ENCODE peak calls at places on chromosomes 7 and 10, in six cellular contexts. V is aorta, H is heart left ventricle, R is GM23338, Q is mammary epithelial cell, L is upper lobe of right lung. Y is an unnamed sample. For H3K36me3, the result is how much of the 10 kb centered on the place peaks cover.

GRCh38 chr10:110774069-110775021 is 97.4 kb upstream of the PDCD4 start:
- DNase-seq in V (no peak), H (no peak), L (no peak), Q (peak), R (no peak), Y (peak)

GRCh38 chr10:70664702-70665195 is 7.6 kb upstream of the ADAMTS14 start:
- DNase-seq in L (peak), V (no peak), H (no peak), R (no peak), Q (peak), Y (peak)

GRCh38 chr7:12389089-12389700 is 14.5 kb downstream of the VWDE start:
- DNase-seq in R (peak), Q (peak), H (no peak), L (no peak), V (no peak), Y (peak)

GRCh38 chr7:143048827-143049226 is 3.3 kb upstream of the OR6V1 start:
- DNase-seq in L (no peak), H (no peak), R (no peak), Q (peak), V (no peak), Y (no peak)

GRCh38 chr7:22319424-22320403 is 37.2 kb downstream of the RAPGEF5 start:
- DNase-seq in L (no peak), V (no peak), Q (no peak), R (no peak), H (no peak), Y (no peak)

GRCh38 chr10:60708666-60709065 is 69.6 kb upstream of the CDK1 start:
- DNase-seq in R (no peak), Q (no peak), H (no peak), L (no peak), V (no peak), Y (no peak)

GRCh38 chr7:87330942-87331341 is 14.5 kb upstream of the CROT start:
- DNase-seq in L (no peak), Q (no peak), H (no peak), V (no peak), R (no peak), Y (no peak)

GRCh38 chr7:5452937-5453540 is 29.4 kb upstream of the TNRC18 start:
- DNase-seq in H (no peak), R (peak), V (no peak), L (no peak), Q (no peak), Y (no peak)

GRCh38 chr7:7202375-7202720 is 20.0 kb downstream of the C1GALT1 start:
- DNase-seq in V (no peak), L (no peak), R (no peak), Q (no peak), H (no peak), Y (no peak)

GRCh38 chr7:117004899-117005298 is 51.6 kb downstream of the ST7 start:
- DNase-seq in R (no peak), Q (no peak), H (no peak), V (no peak), L (no peak), Y (no peak)

GRCh38 chr10:48249763-48250351 is 24.6 kb downstream of the FRMPD2 start:
- DNase-seq in R (no peak), Q (no peak), V (no peak), L (no peak), H (no peak), Y (no peak)

GRCh38 chr10:69201045-69201444 is 19.1 kb upstream of the HKDC1 start:
- DNase-seq in R (no peak), Q (no peak), H (no peak), L (no peak), V (no peak), Y (no peak)
- H3K36me3 ChIP-seq in R (under half), Q (under half), H (under half), L (half or more), V (under half), Y (under half)

GRCh38 chr10:58894929-58895328 is 281.5 kb upstream of the PHYHIPL start:
- DNase-seq in V (no peak), Q (no peak), L (no peak), H (no peak), R (peak), Y (no peak)

GRCh38 chr10:58886390-58886789 is 290.1 kb upstream of the PHYHIPL start:
- DNase-seq in L (no peak), V (no peak), R (no peak), Q (no peak), H (no peak), Y (no peak)

GRCh38 chr10:58892039-58892665 is 284.3 kb upstream of the PHYHIPL start:
- DNase-seq in R (peak), H (no peak), V (no peak), Q (no peak), L (no peak), Y (no peak)

GRCh38 chr10:58888957-58889356 is 287.5 kb upstream of the PHYHIPL start:
- DNase-seq in Q (no peak), L (no peak), H (no peak), R (no peak), V (no peak), Y (no peak)
- H3K36me3 ChIP-seq in Q (under half), L (under half), H (under half), R (under half), V (under half), Y (under half)

GRCh38 chr7:98913026-98913425 is 34.7 kb downstream of the TRRAP start:
- DNase-seq in H (no peak), Q (no peak), L (no peak), R (no peak), V (no peak), Y (no peak)
- H3K36me3 ChIP-seq in H (under half), Q (under half), L (half or more), R (half or more), V (under half), Y (under half)

GRCh38 chr7:20519641-20520040 is 95.8 kb upstream of the ABCB5 start:
- DNase-seq in H (no peak), V (no peak), Q (no peak), R (no peak), L (no peak), Y (no peak)
- H3K36me3 ChIP-seq in H (under half), V (under half), Q (under half), R (under half), L (under half), Y (under half)

GRCh38 chr7:155465761-155466141 is 7.8 kb downstream of the EN2 start:
- DNase-seq in Q (no peak), R (no peak), H (no peak), L (no peak), V (no peak), Y (no peak)
- H3K36me3 ChIP-seq in Q (under half), R (under half), H (under half), L (under half), V (under half), Y (under half)

GRCh38 chr10:32511599-32511998 is 65.7 kb downstream of the CCDC7 start:
- DNase-seq in V (no peak), R (no peak), Q (no peak), L (no peak), H (no peak), Y (no peak)
- H3K36me3 ChIP-seq in V (under half), R (under half), Q (under half), L (under half), H (under half), Y (under half)

DNA sequence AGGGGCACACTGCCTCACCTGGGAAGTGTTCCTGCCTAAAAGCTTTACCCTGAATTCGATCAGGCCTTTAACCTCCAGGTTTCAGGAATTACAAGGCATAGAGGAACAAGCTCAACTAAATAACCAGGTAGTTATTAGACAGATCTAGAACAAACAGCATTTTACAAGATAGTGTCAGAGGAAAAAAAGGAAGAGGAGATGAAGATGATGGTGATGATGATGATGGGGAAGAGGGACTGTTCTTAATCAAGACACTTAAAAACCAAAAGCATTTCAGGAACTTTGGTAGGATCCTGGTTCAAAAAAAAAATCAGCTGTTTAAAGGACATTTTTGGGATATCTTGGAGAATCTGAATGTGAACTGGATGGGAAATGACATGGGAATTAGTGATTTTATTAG is 11.5 kb downstream of the RBM17 start:
- DNase-seq in H (no peak), V (no peak), Q (no peak), R (no peak), L (no peak), Y (no peak)
- H3K36me3 ChIP-seq in H (under half), V (under half), Q (under half), R (under half), L (half or more), Y (under half)

GRCh38 chr10:124705817-124706461 is 38.2 kb downstream of the FAM53B start:
- DNase-seq in R (no peak), L (no peak), H (no peak), Q (no peak), V (peak), Y (no peak)

GRCh38 chr10:124703372-124703771 is 40.8 kb downstream of the FAM53B start:
- DNase-seq in V (no peak), Q (no peak), L (no peak), R (no peak), H (no peak), Y (no peak)

GRCh38 chr10:124703778-124704427 is 40.3 kb downstream of the FAM53B start:
- DNase-seq in V (peak), R (no peak), H (peak), Q (no peak), L (no peak), Y (no peak)

GRCh38 chr10:124705021-124705740 is 39.0 kb downstream of the FAM53B start:
- DNase-seq in H (no peak), L (no peak), R (no peak), Q (no peak), V (peak), Y (no peak)

DNA sequence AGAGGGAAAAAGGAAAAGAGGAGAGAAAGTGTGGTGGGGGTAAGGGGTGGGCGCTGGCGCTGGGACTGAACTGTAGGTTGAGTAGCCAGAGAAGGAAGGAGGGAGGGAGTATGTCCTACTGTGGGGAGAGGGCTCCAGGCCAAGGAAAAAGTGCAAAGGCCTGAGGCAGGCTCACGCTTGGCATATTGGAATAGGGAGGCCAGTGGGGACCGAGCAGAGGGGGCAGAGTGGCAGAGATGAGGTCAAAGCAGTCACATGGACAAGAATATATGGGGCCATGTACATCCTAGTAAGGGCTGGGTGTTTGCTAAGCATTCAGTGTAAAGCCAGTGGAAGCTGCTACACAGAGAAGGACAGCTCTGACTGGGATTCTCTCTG is 39.8 kb downstream of the FAM53B start:
- DNase-seq in L (no peak), H (no peak), Q (no peak), V (peak), R (no peak), Y (no peak)
- H3K36me3 ChIP-seq in L (under half), H (under half), Q (under half), V (under half), R (under half), Y (under half)

GRCh38 chr7:127692200-127692599 is 40.2 kb downstream of the SND1 start:
- DNase-seq in R (no peak), V (no peak), Q (no peak), L (no peak), H (no peak), Y (no peak)
- H3K36me3 ChIP-seq in R (under half), V (under half), Q (under half), L (half or more), H (under half), Y (under half)

GRCh38 chr7:45717537-45718235 is 143.5 kb downstream of the ADCY1 start:
- DNase-seq in L (peak), Q (no peak), H (no peak), R (no peak), V (no peak), Y (no peak)
- H3K36me3 ChIP-seq in L (under half), Q (under half), H (under half), R (under half), V (under half), Y (under half)